ENCODE peak calls at places on chromosomes 7 and 10, in four cellular contexts. One of them, this sample, is unnamed.
A peak's percentile ranks its signal among the peaks of the same experiment; 100 is the strongest.

GRCh38 chr7:72015106-72015505 is 397.0 kb downstream of the CALN1 start:
- DNase-seq in SJCRH30: no peak
- DNase-seq in epithelial cell of esophagus: no peak
- DNase-seq in spleen: no peak
- DNase-seq in this sample: no peak

GRCh38 chr10:70680899-70681730 is 8.8 kb downstream of the ADAMTS14 start:
- DNase-seq in SJCRH30: peak; percentile 90
- DNase-seq in epithelial cell of esophagus: peak; percentile 17
- DNase-seq in spleen: no peak
- DNase-seq in this sample: no peak

GRCh38 chr10:8071006-8071405 is 16.5 kb downstream of the GATA3 start:
- DNase-seq in SJCRH30: no peak
- DNase-seq in epithelial cell of esophagus: peak; percentile 34
- DNase-seq in spleen: no peak
- DNase-seq in this sample: no peak

GRCh38 chr7:94591185-94591584 is 64.7 kb downstream of the SGCE start:
- DNase-seq in SJCRH30: no peak
- DNase-seq in epithelial cell of esophagus: no peak
- DNase-seq in spleen: no peak
- DNase-seq in this sample: no peak

GRCh38 chr10:99325261-99325660 is 3.9 kb upstream of the CNNM1 start:
- DNase-seq in SJCRH30: no peak
- DNase-seq in epithelial cell of esophagus: peak; percentile 7
- DNase-seq in spleen: no peak
- DNase-seq in this sample: no peak

GRCh38 chr7:128275651-128276050 is 34.6 kb downstream of the LEP start:
- DNase-seq in SJCRH30: no peak
- DNase-seq in epithelial cell of esophagus: no peak
- DNase-seq in spleen: peak; percentile 47
- DNase-seq in this sample: no peak

GRCh38 chr10:79316671-79317431 is 30.4 kb upstream of the PPIF start:
- DNase-seq in SJCRH30: peak; percentile 38
- DNase-seq in epithelial cell of esophagus: no peak
- DNase-seq in spleen: peak; percentile 80
- DNase-seq in this sample: no peak

GRCh38 chr7:31493714-31494181 is 20.1 kb upstream of the ITPRID1 start:
- DNase-seq in SJCRH30: peak; percentile 34
- DNase-seq in epithelial cell of esophagus: peak; percentile 98
- DNase-seq in spleen: no peak
- DNase-seq in this sample: peak; percentile 99

GRCh38 chr7:132740176-132740575 is 163.9 kb upstream of the PLXNA4 start:
- DNase-seq in SJCRH30: no peak
- DNase-seq in epithelial cell of esophagus: no peak
- DNase-seq in spleen: no peak
- DNase-seq in this sample: no peak

GRCh38 chr7:40733578-40733977 is 598.8 kb downstream of the SUGCT start:
- DNase-seq in SJCRH30: no peak
- DNase-seq in epithelial cell of esophagus: no peak
- DNase-seq in spleen: no peak
- DNase-seq in this sample: no peak

GRCh38 chr7:131555565-131556054 is 818 bp downstream of the PODXL start:
- DNase-seq in SJCRH30: no peak
- DNase-seq in epithelial cell of esophagus: no peak
- DNase-seq in spleen: peak; percentile 79
- DNase-seq in this sample: no peak

GRCh38 chr7:44107961-44108767 is 4.0 kb downstream of the AEBP1 start:
- DNase-seq in SJCRH30: no peak
- DNase-seq in epithelial cell of esophagus: no peak
- DNase-seq in spleen: peak; percentile 69
- DNase-seq in this sample: no peak

GRCh38 chr7:47852330-47853245 is 95.7 kb downstream of the PKD1L1 start:
- DNase-seq in SJCRH30: peak; percentile 54
- DNase-seq in epithelial cell of esophagus: peak; percentile 8
- DNase-seq in spleen: no peak
- DNase-seq in this sample: peak; percentile 4

GRCh38 chr7:151013728-151014497 is 10.4 kb downstream of the ATG9B start:
- DNase-seq in SJCRH30: no peak
- DNase-seq in epithelial cell of esophagus: peak; percentile 32
- DNase-seq in spleen: peak; percentile 94
- DNase-seq in this sample: no peak

GRCh38 chr7:128922496-128923410 is 12.2 kb upstream of the KCP start:
- DNase-seq in SJCRH30: no peak
- DNase-seq in epithelial cell of esophagus: no peak
- DNase-seq in spleen: peak; percentile 48
- DNase-seq in this sample: no peak

GRCh38 chr7:21690717-21691116 is 147.9 kb downstream of the DNAH11 start:
- DNase-seq in SJCRH30: no peak
- DNase-seq in epithelial cell of esophagus: no peak
- DNase-seq in spleen: no peak
- DNase-seq in this sample: no peak

GRCh38 chr7:41997151-41997550 is 239.9 kb downstream of the GLI3 start:
- DNase-seq in SJCRH30: no peak
- DNase-seq in epithelial cell of esophagus: no peak
- DNase-seq in spleen: no peak
- DNase-seq in this sample: no peak

GRCh38 chr7:117484988-117485655 is 5.3 kb downstream of the CFTR start:
- DNase-seq in SJCRH30: peak; percentile 84
- DNase-seq in epithelial cell of esophagus: peak; percentile 2
- DNase-seq in spleen: no peak
- DNase-seq in this sample: no peak

GRCh38 chr10:132248455-132249231 is 59.1 kb downstream of the STK32C start:
- DNase-seq in SJCRH30: no peak
- DNase-seq in epithelial cell of esophagus: no peak
- DNase-seq in spleen: peak; percentile 90
- DNase-seq in this sample: no peak

GRCh38 chr10:23432161-23432560 is 6.7 kb upstream of the OTUD1 start:
- DNase-seq in SJCRH30: no peak
- DNase-seq in epithelial cell of esophagus: peak; percentile 54
- DNase-seq in spleen: no peak
- DNase-seq in this sample: peak; percentile 70

GRCh38 chr10:13146383-13146782 is 15.0 kb upstream of the MCM10 start:
- DNase-seq in SJCRH30: no peak
- DNase-seq in epithelial cell of esophagus: peak; percentile 70
- DNase-seq in spleen: no peak
- DNase-seq in this sample: peak; percentile 28

GRCh38 chr7:124295289-124295688 is 262.4 kb upstream of the TMEM229A start:
- DNase-seq in SJCRH30: no peak
- DNase-seq in epithelial cell of esophagus: no peak
- DNase-seq in spleen: no peak
- DNase-seq in this sample: no peak

GRCh38 chr10:44300666-44301649 is 83.9 kb downstream of the CXCL12 start:
- DNase-seq in SJCRH30: peak; percentile 76
- DNase-seq in epithelial cell of esophagus: peak; percentile 71
- DNase-seq in spleen: no peak
- DNase-seq in this sample: peak; percentile 92

GRCh38 chr7:19368540-19368939 is 223.3 kb upstream of the FERD3L start:
- DNase-seq in SJCRH30: peak; percentile 5
- DNase-seq in epithelial cell of esophagus: no peak
- DNase-seq in spleen: no peak
- DNase-seq in this sample: no peak

GRCh38 chr10:110501142-110501937 is 3.6 kb downstream of the DUSP5 start:
- DNase-seq in SJCRH30: peak; percentile 94
- DNase-seq in epithelial cell of esophagus: peak; percentile 93
- DNase-seq in spleen: peak; percentile 85
- DNase-seq in this sample: peak; percentile 91

GRCh38 chr7:36633377-36633776 is 90.9 kb downstream of the AOAH start:
- DNase-seq in SJCRH30: no peak
- DNase-seq in epithelial cell of esophagus: no peak
- DNase-seq in spleen: no peak
- DNase-seq in this sample: no peak

GRCh38 chr7:157678503-157678902 is 341.7 kb downstream of the DNAJB6 start:
- DNase-seq in SJCRH30: no peak
- DNase-seq in epithelial cell of esophagus: no peak
- DNase-seq in spleen: no peak
- DNase-seq in this sample: no peak

GRCh38 chr10:80199828-80200227 is 5.5 kb downstream of the ANXA11 start:
- DNase-seq in SJCRH30: no peak
- DNase-seq in epithelial cell of esophagus: peak; percentile 60
- DNase-seq in spleen: no peak
- DNase-seq in this sample: peak; percentile 78

GRCh38 chr7:117737882-117738281 is 135.4 kb downstream of the CTTNBP2 start:
- DNase-seq in SJCRH30: no peak
- DNase-seq in epithelial cell of esophagus: no peak
- DNase-seq in spleen: no peak
- DNase-seq in this sample: no peak

GRCh38 chr7:77199008-77199966 is at the start of gene FGL2:
- DNase-seq in SJCRH30: peak; percentile 93
- DNase-seq in epithelial cell of esophagus: peak; percentile 51
- DNase-seq in spleen: peak; percentile 85
- DNase-seq in this sample: peak; percentile 49

GRCh38 chr7:100247152-100247757 is 27.5 kb downstream of the PVRIG start:
- DNase-seq in SJCRH30: peak; percentile 97
- DNase-seq in epithelial cell of esophagus: peak; percentile 91
- DNase-seq in spleen: no peak
- DNase-seq in this sample: peak; percentile 92

GRCh38 chr7:16962986-16963385 is 81.2 kb upstream of the AGR3 start:
- DNase-seq in SJCRH30: no peak
- DNase-seq in epithelial cell of esophagus: no peak
- DNase-seq in spleen: no peak
- DNase-seq in this sample: no peak

GRCh38 chr7:6271091-6271658 is 1.2 kb downstream of the CYTH3 start:
- DNase-seq in SJCRH30: peak; percentile 30
- DNase-seq in epithelial cell of esophagus: peak; percentile 70
- DNase-seq in spleen: peak; percentile 80
- DNase-seq in this sample: peak; percentile 54

GRCh38 chr10:132861116-132861691 is 75.3 kb upstream of the NKX6-2 start:
- DNase-seq in SJCRH30: no peak
- DNase-seq in epithelial cell of esophagus: no peak
- DNase-seq in spleen: peak; percentile 64
- DNase-seq in this sample: no peak

GRCh38 chr10:132933308-132934042 is 8.9 kb downstream of the CFAP46 start:
- DNase-seq in SJCRH30: no peak
- DNase-seq in epithelial cell of esophagus: no peak
- DNase-seq in spleen: no peak
- DNase-seq in this sample: no peak

GRCh38 chr7:100867040-100867795 is at the start of gene TRIP6:
- DNase-seq in SJCRH30: peak; percentile 94
- DNase-seq in epithelial cell of esophagus: peak; percentile 82
- DNase-seq in spleen: peak; percentile 86
- DNase-seq in this sample: peak; percentile 77

DNA sequence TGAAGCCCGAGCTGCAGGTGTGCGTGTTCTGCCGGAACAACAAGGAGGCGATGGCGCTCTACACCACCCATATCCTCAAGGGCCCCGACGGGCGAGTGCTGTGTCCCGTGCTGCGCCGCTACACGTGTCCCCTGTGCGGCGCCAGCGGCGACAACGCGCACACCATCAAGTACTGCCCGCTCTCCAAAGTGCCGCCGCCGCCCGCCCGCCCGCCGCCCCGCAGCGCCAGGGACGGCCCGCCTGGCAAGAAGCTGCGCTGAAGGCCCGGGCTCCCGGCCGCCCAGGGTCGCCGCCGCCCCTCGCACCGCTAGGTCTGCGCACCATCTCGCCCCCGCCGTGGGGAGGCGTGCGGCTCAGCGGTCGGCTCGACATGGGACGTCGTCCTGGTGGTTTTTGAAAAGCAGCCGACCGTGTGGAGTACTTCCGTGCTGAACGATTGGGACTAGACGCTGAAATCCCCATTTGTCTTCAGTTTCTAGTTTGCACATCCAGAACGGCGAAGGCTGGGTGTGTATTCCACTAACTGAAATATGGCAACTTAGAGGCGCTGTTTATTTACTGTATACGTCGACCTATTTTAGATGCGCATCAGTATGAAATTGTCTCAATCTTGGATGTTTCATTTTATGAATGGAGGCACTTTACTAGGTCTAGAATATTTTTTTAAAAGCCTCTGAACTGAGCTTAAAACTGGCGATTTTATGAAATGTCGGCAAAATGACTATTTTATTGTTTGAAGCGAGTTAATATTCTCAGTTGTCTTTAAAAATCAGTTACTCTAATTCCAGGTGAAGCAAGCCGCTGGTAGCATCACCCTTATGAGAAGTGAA is 1.1 kb downstream of the NANOS1 start:
- DNase-seq in SJCRH30: peak; percentile 73
- DNase-seq in epithelial cell of esophagus: peak; percentile 62
- DNase-seq in spleen: peak; percentile 85
- DNase-seq in this sample: peak; percentile 50
- H3K4me3 ChIP-seq in SJCRH30: peak overlapping the region; percentile 90
- H3K4me3 ChIP-seq in epithelial cell of esophagus: peak overlapping the region; percentile 34
- H3K4me3 ChIP-seq in spleen: peak overlapping the region; percentile 20
- H3K4me3 ChIP-seq in this sample: peak overlapping the region; percentile 47

GRCh38 chr10:122021421-122021820 is 32.5 kb downstream of the TACC2 start:
- DNase-seq in SJCRH30: no peak
- DNase-seq in epithelial cell of esophagus: peak; percentile 32
- DNase-seq in spleen: no peak
- DNase-seq in this sample: no peak
- H3K4me3 ChIP-seq in SJCRH30: no peak overlapping the region
- H3K4me3 ChIP-seq in epithelial cell of esophagus: peak overlapping the region; percentile 12
- H3K4me3 ChIP-seq in spleen: no peak overlapping the region
- H3K4me3 ChIP-seq in this sample: no peak overlapping the region

GRCh38 chr7:139094030-139094429 is 15.5 kb downstream of the ZC3HAV1 start:
- DNase-seq in SJCRH30: no peak
- DNase-seq in epithelial cell of esophagus: no peak
- DNase-seq in spleen: no peak
- DNase-seq in this sample: no peak
- H3K4me3 ChIP-seq in SJCRH30: no peak overlapping the region
- H3K4me3 ChIP-seq in epithelial cell of esophagus: no peak overlapping the region
- H3K4me3 ChIP-seq in spleen: no peak overlapping the region
- H3K4me3 ChIP-seq in this sample: no peak overlapping the region

GRCh38 chr7:27185013-27185707 is at the start of gene HOXA11:
- DNase-seq in SJCRH30: peak; percentile 52
- DNase-seq in epithelial cell of esophagus: peak; percentile 44
- DNase-seq in spleen: peak; percentile 63
- DNase-seq in this sample: no peak

GRCh38 chr7:27184342-27185012 is 555 bp downstream of the HOXA11 start:
- DNase-seq in SJCRH30: peak; percentile 69
- DNase-seq in epithelial cell of esophagus: peak; percentile 36
- DNase-seq in spleen: peak; percentile 75
- DNase-seq in this sample: no peak

GRCh38 chr7:27182861-27183681 is 2.0 kb downstream of the HOXA11 start:
- DNase-seq in SJCRH30: peak; percentile 66
- DNase-seq in epithelial cell of esophagus: no peak
- DNase-seq in spleen: peak; percentile 69
- DNase-seq in this sample: no peak

GRCh38 chr7:27182285-27182827 is 2.7 kb downstream of the HOXA11 start:
- DNase-seq in SJCRH30: no peak
- DNase-seq in epithelial cell of esophagus: no peak
- DNase-seq in spleen: peak; percentile 29
- DNase-seq in this sample: no peak

DNA sequence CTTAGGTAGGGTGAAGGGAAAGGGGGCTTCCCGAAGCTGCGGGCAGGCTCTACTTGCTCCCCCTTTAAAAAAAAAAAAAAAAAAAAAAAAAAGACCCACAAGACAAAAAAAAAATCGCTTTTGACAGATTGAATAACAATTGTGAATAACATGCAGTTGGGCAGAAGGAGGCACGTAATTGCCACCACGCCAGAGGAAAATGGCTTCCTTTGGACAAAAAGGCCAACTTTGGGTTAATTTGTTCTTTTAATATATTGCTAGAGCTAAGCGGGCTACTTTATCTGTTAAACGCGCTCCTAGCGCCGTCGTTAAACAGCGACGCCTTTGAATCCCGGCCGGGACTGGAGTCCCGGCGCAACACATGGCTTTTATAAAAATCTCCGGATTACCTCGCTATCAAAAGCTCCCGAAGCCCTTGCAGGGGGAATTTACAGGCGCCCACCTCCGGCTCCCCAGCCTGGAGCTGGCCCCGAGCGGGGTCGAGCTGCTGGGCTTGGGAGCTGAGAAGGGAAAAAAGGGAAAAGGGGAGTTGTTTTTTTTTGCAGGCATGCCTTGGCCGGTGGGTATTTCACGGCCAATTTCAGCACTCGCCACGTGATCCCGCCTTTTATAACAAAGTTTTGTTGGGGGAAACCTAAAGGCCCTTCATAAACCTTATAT is 1.2 kb downstream of the HOXA11 start:
- DNase-seq in SJCRH30: peak; percentile 56
- DNase-seq in epithelial cell of esophagus: no peak
- DNase-seq in spleen: peak; percentile 58
- DNase-seq in this sample: no peak
- H3K4me3 ChIP-seq in SJCRH30: peak overlapping the region; percentile 73
- H3K4me3 ChIP-seq in epithelial cell of esophagus: peak overlapping the region; percentile 30
- H3K4me3 ChIP-seq in spleen: no peak overlapping the region
- H3K4me3 ChIP-seq in this sample: no peak overlapping the region